ENCODE peak calls at places on chromosomes 16 and 17, in eight cellular contexts. S is neural progenitor cell; U is hepatocyte; Q is A549; N is stomach; K is mammary epithelial cell; J is transverse colon; M is CD8-positive, alpha-beta T cell. X is an unnamed sample.

GRCh38 chr16:4426021-4426684 is 485 bp downstream of the DNAJA3 start:
- DNase-seq in S (no peak), U (peak), Q (no peak), N (no peak), K (no peak), J (no peak), M (no peak), X (no peak)

GRCh38 chr17:17902357-17902756 is 65.6 kb upstream of the SREBF1 start:
- DNase-seq in S (no peak), U (no peak), Q (no peak), N (no peak), K (no peak), J (no peak), M (no peak), X (no peak)

GRCh38 chr17:79042421-79043190 is 18.6 kb downstream of the C1QTNF1 start:
- DNase-seq in S (peak), U (no peak), Q (peak), N (peak), K (peak), J (peak), M (peak), X (no peak)

GRCh38 chr17:7650509-7651096 is at the start of gene ATP1B2:
- DNase-seq in S (peak), U (peak), Q (peak), N (peak), K (peak), J (peak), M (peak), X (no peak)

GRCh38 chr16:4293822-4294457 is 21.1 kb upstream of the TFAP4 start:
- DNase-seq in S (peak), U (peak), Q (peak), N (peak), K (peak), J (no peak), M (no peak), X (no peak)

GRCh38 chr17:37813753-37814152 is 68.9 kb upstream of the HNF1B start:
- DNase-seq in S (no peak), U (no peak), Q (peak), N (no peak), K (no peak), J (no peak), M (no peak), X (no peak)

GRCh38 chr16:2036200-2036966 is 9.7 kb downstream of the NHERF2 start:
- DNase-seq in S (no peak), U (no peak), Q (no peak), N (no peak), K (no peak), J (no peak), M (no peak), X (no peak)

GRCh38 chr16:84841787-84842300 is 22.1 kb downstream of the CRISPLD2 start:
- DNase-seq in S (peak), U (peak), Q (no peak), N (peak), K (peak), J (peak), M (no peak), X (no peak)

GRCh38 chr16:252366-253337 is 18.0 kb downstream of the FAM234A start:
- DNase-seq in S (no peak), U (peak), Q (no peak), N (no peak), K (no peak), J (peak), M (no peak), X (no peak)
- H3K4me3 ChIP-seq in S (no peak), U (no peak), Q (no peak), N (no peak), K (no peak), J (no peak), M (peak), X (no peak)

GRCh38 chr17:56367381-56367780 is 214.1 kb downstream of the ANKFN1 start:
- DNase-seq in S (peak), U (no peak), Q (no peak), N (no peak), K (no peak), J (no peak), M (no peak), X (no peak)
- H3K27ac ChIP-seq in S (peak), U (no peak), Q (no peak), N (no peak), K (no peak), J (no peak), M (no peak), X (no peak)

DNA sequence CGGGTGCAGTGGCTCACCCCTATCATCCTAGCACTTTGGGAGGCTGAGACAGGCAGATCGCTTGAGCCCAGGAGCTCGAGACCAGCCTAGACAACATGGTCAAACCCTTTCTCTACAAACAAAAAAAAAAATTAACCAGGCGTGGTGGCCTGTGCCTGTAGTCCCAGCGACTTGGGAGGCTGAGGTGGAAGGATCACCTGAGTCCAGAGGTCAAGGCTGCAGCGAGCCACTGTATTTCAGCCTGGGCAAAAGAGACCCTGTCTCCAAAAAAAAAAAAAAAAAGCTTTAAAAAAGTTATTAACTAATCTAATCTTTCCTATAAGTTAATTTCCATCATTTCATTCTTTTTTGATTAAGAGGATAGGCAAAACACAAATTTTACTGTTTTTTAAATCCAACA is 2.5 kb downstream of the NCOR1 start:
- DNase-seq in S (no peak), U (no peak), Q (no peak), N (no peak), K (no peak), J (no peak), M (no peak), X (no peak)
- H3K4me3 ChIP-seq in S (no peak), U (no peak), Q (no peak), N (no peak), K (no peak), J (no peak), M (no peak), X (no peak)

DNA sequence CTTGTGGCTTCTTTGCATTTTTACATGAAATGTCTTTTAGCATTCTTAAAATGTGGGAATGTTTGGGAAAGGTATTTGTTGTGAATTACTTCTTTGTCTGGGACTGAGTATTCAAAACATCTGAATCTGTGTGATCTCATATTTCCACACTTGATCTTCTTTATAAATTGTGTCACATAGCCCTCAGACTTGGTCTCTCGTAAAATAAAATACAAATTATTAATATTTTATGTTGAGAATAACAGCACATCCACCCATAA is 81.9 kb downstream of the TUBD1 start:
- DNase-seq in S (no peak), U (no peak), Q (no peak), N (no peak), K (no peak), J (no peak), M (no peak), X (no peak)
- H3K27ac ChIP-seq in S (no peak), U (no peak), Q (peak), N (no peak), K (no peak), J (no peak), M (no peak), X (no peak)

DNA sequence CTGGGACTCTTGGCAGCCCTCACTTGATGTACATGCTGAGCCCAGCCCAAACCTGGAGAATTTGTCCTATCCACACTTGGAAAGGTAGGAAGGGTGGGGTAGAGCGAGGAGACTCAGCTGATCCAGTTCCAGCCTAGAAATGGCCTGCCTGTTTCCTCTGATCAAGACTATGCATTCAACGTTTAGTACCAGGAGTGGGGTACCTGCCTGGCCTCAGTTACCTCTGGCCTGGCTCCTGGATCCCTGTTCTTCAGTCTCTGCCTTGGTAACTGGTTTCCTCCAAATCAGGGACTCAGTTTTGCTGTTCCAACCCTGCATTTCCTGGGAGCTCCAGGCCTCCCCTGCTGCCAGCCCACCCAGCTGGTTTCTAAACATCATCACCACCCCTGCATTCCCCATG is 233.5 kb downstream of the GSG1L start:
- DNase-seq in S (no peak), U (no peak), Q (no peak), N (no peak), K (no peak), J (no peak), M (no peak), X (no peak)
- H3K4me3 ChIP-seq in S (no peak), U (no peak), Q (no peak), N (no peak), K (no peak), J (no peak), M (no peak), X (no peak)

GRCh38 chr17:9332164-9332527 is 243.5 kb downstream of the STX8 start:
- DNase-seq in S (no peak), U (no peak), Q (no peak), N (no peak), K (no peak), J (no peak), M (no peak), X (no peak)
- H3K27ac ChIP-seq in S (peak), U (no peak), Q (no peak), N (peak), K (no peak), J (no peak), M (no peak), X (no peak)

GRCh38 chr16:32116080-32116479 is 137.0 kb upstream of the TP53TG3D start:
- DNase-seq in S (no peak), U (peak), Q (no peak), N (no peak), K (no peak), J (no peak), M (no peak), X (no peak)
- H3K4me3 ChIP-seq in S (no peak), U (no peak), Q (peak), N (peak), K (peak), J (peak), M (no peak), X (peak)